ENCODE peak calls at places on chromosomes 13 and 19, in four cellular contexts. F is neural crest cell, G is GM12864, Y is right atrium auricular region. E is an unnamed sample.

GRCh38 chr13:75091707-75092106 is 390.3 kb downstream of the TBC1D4 start:
- DNase-seq in F (no peak), G (no peak), Y (no peak), E (no peak)

GRCh38 chr13:60288569-60288968 is 108.5 kb upstream of the TDRD3 start:
- DNase-seq in F (no peak), G (no peak), Y (no peak), E (no peak)

GRCh38 chr19:56142897-56143434 is 1.9 kb downstream of the ZNF444 start:
- DNase-seq in F (no peak), G (no peak), Y (no peak), E (no peak)

GRCh38 chr13:76778906-76779305 is 107.3 kb downstream of the KCTD12 start:
- DNase-seq in F (no peak), G (no peak), Y (no peak), E (no peak)

GRCh38 chr19:31504221-31504620 is 155.0 kb upstream of the TSHZ3 start:
- DNase-seq in F (no peak), G (no peak), Y (peak; percentile 36), E (no peak)

GRCh38 chr19:34556500-34556899 is 74.9 kb downstream of the WTIP start:
- DNase-seq in F (peak; percentile 34), G (no peak), Y (no peak), E (no peak)

GRCh38 chr19:44747739-44748425 is 626 bp upstream of the BCL3 start:
- DNase-seq in F (no peak), G (no peak), Y (peak; percentile 80), E (no peak)

GRCh38 chr13:30308548-30308947 is 1.2 kb upstream of the KATNAL1 start:
- DNase-seq in F (no peak), G (no peak), Y (no peak), E (no peak)

GRCh38 chr13:73065665-73066350 is 7.0 kb downstream of the KLF5 start:
- DNase-seq in F (no peak), G (no peak), Y (no peak), E (no peak)

GRCh38 chr19:34482380-34483250 is 1.1 kb downstream of the WTIP start:
- DNase-seq in F (peak; percentile 45), G (no peak), Y (no peak), E (no peak)

GRCh38 chr13:29315847-29316246 is 279.6 kb downstream of the SLC7A1 start:
- DNase-seq in F (no peak), G (no peak), Y (no peak), E (no peak)

GRCh38 chr13:43411741-43412140 is 375.0 kb downstream of the ENOX1 start:
- DNase-seq in F (no peak), G (no peak), Y (no peak), E (no peak)

GRCh38 chr13:92196566-92197256 is 798.3 kb downstream of the GPC5 start:
- DNase-seq in F (no peak), G (no peak), Y (no peak), E (no peak)

GRCh38 chr13:80329250-80329649 is 11.7 kb downstream of the SPRY2 start:
- DNase-seq in F (no peak), G (no peak), Y (no peak), E (no peak)

GRCh38 chr13:37656247-37656940 is 57.8 kb upstream of the POSTN start:
- DNase-seq in F (no peak), G (no peak), Y (no peak), E (peak; percentile 61)

GRCh38 chr19:38805180-38805579 is 7.6 kb downstream of the LGALS4 start:
- DNase-seq in F (no peak), G (no peak), Y (no peak), E (no peak)

GRCh38 chr13:36981156-36981743 is 17.9 kb downstream of the ALG5 start:
- DNase-seq in F (no peak), G (no peak), Y (no peak), E (peak; percentile 24)

GRCh38 chr13:34335662-34336007 is 517.7 kb downstream of the RFC3 start:
- DNase-seq in F (no peak), G (no peak), Y (no peak), E (no peak)

GRCh38 chr19:11274533-11275086 is 12.3 kb upstream of the DOCK6 start:
- DNase-seq in F (no peak), G (no peak), Y (no peak), E (no peak)

GRCh38 chr19:6740589-6741348 is 1.3 kb downstream of the TRIP10 start:
- DNase-seq in F (peak; percentile 37), G (no peak), Y (peak; percentile 68), E (no peak)

GRCh38 chr19:3360494-3361383 is 5.6 kb upstream of the NFIC start:
- DNase-seq in F (no peak), G (no peak), Y (peak; percentile 83), E (no peak)

GRCh38 chr19:44749318-44749717 is 810 bp downstream of the BCL3 start:
- DNase-seq in F (no peak), G (no peak), Y (no peak), E (no peak)

GRCh38 chr13:28657784-28658538 is 969 bp upstream of the POMP start:
- DNase-seq in F (no peak), G (no peak), Y (no peak), E (no peak)

GRCh38 chr13:26503826-26504594 is 53.5 kb upstream of the WASF3 start:
- DNase-seq in F (no peak), G (no peak), Y (no peak), E (no peak)

GRCh38 chr13:26499209-26499601 is 58.3 kb upstream of the WASF3 start:
- DNase-seq in F (no peak), G (no peak), Y (no peak), E (no peak)

GRCh38 chr13:26500618-26501320 is 56.7 kb upstream of the WASF3 start:
- DNase-seq in F (no peak), G (no peak), Y (no peak), E (no peak)

GRCh38 chr13:26498524-26499208 is 58.8 kb upstream of the WASF3 start:
- DNase-seq in F (no peak), G (no peak), Y (no peak), E (no peak)

GRCh38 chr13:26502826-26503225 is 54.7 kb upstream of the WASF3 start:
- DNase-seq in F (no peak), G (no peak), Y (peak; percentile 77), E (no peak)
- TF ChIP-seq CTCF in F (no peak), G (no peak), Y (peak; percentile 17), E (no peak)

GRCh38 chr19:17680235-17680722 is 7.9 kb downstream of the UNC13A start:
- DNase-seq in F (peak; percentile 33), G (no peak), Y (peak; percentile 86), E (no peak)
- TF ChIP-seq CTCF in F (no peak), G (no peak), Y (no peak), E (no peak)

GRCh38 chr19:47378246-47378645 is 29.1 kb downstream of the DHX34 start:
- DNase-seq in F (no peak), G (no peak), Y (no peak), E (no peak)
- TF ChIP-seq CTCF in F (no peak), G (no peak), Y (no peak), E (no peak)

GRCh38 chr13:103184413-103184812 is 118.2 kb upstream of the SLC10A2 start:
- DNase-seq in F (no peak), G (no peak), Y (no peak), E (no peak)

GRCh38 chr13:103190841-103191240 is 124.6 kb upstream of the SLC10A2 start:
- DNase-seq in F (no peak), G (no peak), Y (no peak), E (no peak)

GRCh38 chr13:103187621-103188020 is 121.4 kb upstream of the SLC10A2 start:
- DNase-seq in F (no peak), G (no peak), Y (no peak), E (no peak)

DNA sequence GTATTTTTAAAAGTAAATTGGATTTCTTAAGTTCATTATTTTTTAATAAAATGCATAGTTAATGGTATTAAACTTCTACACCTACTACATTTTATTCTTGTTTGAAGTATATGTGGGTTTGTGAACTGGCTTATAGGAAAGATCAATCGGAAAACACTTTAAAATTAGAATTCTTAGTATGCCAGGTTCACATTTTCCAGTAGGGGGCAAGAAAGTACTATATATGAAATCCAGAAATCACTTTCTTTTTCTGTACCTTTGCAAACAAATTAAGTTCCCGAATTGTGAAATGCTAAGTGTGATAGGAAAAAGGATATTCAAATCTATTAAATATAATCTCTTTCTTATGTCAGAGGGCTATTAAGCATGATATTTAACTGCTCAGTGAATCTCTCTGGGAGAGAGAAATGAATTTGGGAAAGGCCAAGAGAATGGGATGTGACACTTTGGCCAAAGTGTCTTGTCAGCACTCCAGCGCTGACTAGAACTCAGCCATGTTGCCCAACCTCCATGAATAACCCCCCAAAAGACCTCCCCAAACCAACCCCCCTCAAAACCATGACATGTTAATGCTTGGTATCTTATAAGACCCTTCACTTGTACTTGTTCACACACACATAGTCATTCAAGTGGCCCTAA is 122.6 kb upstream of the SLC10A2 start:
- DNase-seq in F (no peak), G (no peak), Y (no peak), E (no peak)
- TF ChIP-seq CTCF in F (peak; percentile 85), G (peak; percentile 39), Y (peak; percentile 68), E (no peak)

GRCh38 chr19:29596885-29597525 is 9.1 kb upstream of the POP4 start:
- DNase-seq in F (no peak), G (no peak), Y (no peak), E (no peak)
- TF ChIP-seq CTCF in F (peak; percentile 59), G (peak; percentile 25), Y (peak; percentile 22), E (no peak)

DNA sequence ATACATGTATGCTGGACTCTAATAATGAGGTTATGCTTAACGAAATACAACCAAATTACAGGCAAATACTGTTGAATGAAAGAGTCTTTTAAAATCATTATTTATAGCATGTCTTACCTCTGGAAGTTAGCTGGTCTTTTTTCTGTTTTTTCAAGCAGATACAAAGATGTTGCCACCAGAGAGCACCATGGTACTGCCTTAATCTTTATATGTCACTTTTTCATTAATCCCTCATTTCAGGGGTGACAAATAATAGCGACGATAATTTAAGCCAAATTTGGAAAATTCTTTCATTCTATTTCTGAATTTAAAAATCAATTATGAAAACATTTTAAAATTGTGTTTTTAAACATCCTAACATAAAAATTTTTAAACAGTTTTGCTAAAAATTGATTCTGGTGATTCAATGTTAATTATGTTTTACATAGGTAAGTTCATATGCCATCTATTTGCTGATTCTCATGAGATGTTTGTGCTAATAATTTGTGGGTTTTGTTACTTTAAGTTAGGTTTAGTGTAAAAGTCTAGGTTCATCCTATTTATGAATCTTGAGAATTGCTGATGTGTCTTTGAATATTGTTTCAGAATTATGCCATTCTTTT is 379.3 kb upstream of the SGCG start:
- DNase-seq in F (no peak), G (no peak), Y (no peak), E (no peak)
- TF ChIP-seq CTCF in F (peak; percentile 72), G (peak; percentile 16), Y (peak; percentile 63), E (peak; percentile 15)